ENCODE peak calls at places on chromosome 15, in nine cellular contexts. U is K562, S is GM12892, J is GM23338, Y is transverse colon, G is SK-N-SH, B is HCT116, F is Panc1, T is prostate gland. H is an unnamed sample.

GRCh38 chr15:64232400-64232799 is 69.6 kb upstream of the PPIB start:
- DNase-seq in U (peak; percentile 57), S (no peak), J (no peak), Y (no peak), G (no peak), B (no peak), F (no peak), T (no peak), H (no peak)

GRCh38 chr15:66725468-66725785 is 23.4 kb downstream of the SMAD6 start:
- DNase-seq in U (no peak), S (no peak), J (no peak), Y (no peak), G (no peak), B (no peak), F (no peak), T (no peak), H (no peak)

GRCh38 chr15:56124391-56124790 is 119.3 kb downstream of the RFX7 start:
- DNase-seq in U (no peak), S (no peak), J (no peak), Y (no peak), G (no peak), B (no peak), F (no peak), T (no peak), H (no peak)

GRCh38 chr15:100057281-100057680 is 284.5 kb downstream of the ADAMTS17 start:
- DNase-seq in U (no peak), S (no peak), J (no peak), Y (no peak), G (no peak), B (no peak), F (no peak), T (no peak), H (no peak)

GRCh38 chr15:23467110-23467600 is 20.1 kb upstream of the GOLGA6L2 start:
- DNase-seq in U (peak; percentile 29), S (no peak), J (peak; percentile 58), Y (no peak), G (peak; percentile 28), B (peak; percentile 24), F (peak; percentile 18), T (no peak), H (no peak)

GRCh38 chr15:50883903-50884302 is 24.6 kb upstream of the AP4E1 start:
- DNase-seq in U (peak; percentile 31), S (no peak), J (no peak), Y (peak; percentile 38), G (no peak), B (no peak), F (no peak), T (no peak), H (peak; percentile 89)

GRCh38 chr15:45573961-45574629 is 13.1 kb upstream of the BLOC1S6 start:
- DNase-seq in U (peak; percentile 45), S (no peak), J (peak; percentile 70), Y (peak; percentile 19), G (peak; percentile 28), B (peak; percentile 53), F (no peak), T (no peak), H (no peak)

GRCh38 chr15:38795471-38796245 is 231.0 kb upstream of the RASGRP1 start:
- DNase-seq in U (peak; percentile 2), S (no peak), J (no peak), Y (no peak), G (no peak), B (no peak), F (no peak), T (no peak), H (no peak)

GRCh38 chr15:68924866-68925599 is 5.3 kb upstream of the SPESP1 start:
- DNase-seq in U (peak; percentile 74), S (peak; percentile 37), J (peak; percentile 92), Y (peak; percentile 68), G (peak; percentile 86), B (peak; percentile 66), F (peak; percentile 30), T (peak; percentile 63), H (peak; percentile 73)

GRCh38 chr15:68935400-68935937 is 5.1 kb downstream of the SPESP1 start:
- DNase-seq in U (no peak), S (no peak), J (no peak), Y (no peak), G (no peak), B (no peak), F (no peak), T (no peak), H (no peak)

DNA sequence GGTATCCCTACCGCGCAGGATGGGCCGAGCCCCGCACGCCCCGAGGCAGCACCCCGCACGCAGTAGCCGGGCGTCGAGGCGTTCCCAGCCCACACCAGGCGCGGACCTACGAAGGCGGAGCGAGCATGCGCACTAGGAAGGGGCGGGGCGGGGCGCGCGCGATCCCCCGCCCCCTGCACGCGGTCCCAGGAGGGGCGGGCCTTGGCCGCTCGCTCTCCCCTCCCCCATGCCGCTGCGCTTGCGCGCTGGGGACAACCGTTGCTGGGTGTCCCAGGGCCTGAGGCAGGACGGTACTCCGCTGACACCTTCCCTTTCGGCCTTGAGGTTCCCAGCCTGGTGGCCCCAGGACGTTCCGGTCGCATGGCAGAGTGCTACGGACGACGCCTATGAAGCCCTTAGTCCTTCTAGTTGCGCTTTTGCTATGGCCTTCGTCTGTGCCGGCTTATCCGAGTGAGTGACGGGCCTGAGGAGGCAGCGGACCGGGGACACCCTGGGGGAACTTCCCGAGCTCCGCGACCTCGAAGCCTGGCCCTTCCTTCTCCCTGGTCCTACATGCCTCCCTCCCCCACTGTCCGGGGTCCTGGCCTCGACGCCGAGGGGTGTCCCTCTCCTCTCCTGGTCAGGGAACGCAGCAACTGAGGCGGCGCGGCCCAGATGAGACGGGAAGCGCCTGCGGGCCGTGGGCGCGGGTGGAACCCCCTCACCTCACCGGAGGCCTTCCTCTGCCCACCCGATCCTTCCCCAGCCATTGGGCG is at the start of gene SPESP1:
- DNase-seq in U (no peak), S (no peak), J (peak; percentile 11), Y (peak; percentile 56), G (peak; percentile 24), B (no peak), F (no peak), T (no peak), H (no peak)
- TF ChIP-seq POLR2AphosphoS5 in U (no peak), S (no peak), J (no peak), Y (peak; percentile 34), G (no peak), B (no peak), F (no peak), T (no peak), H (no peak)

GRCh38 chr15:47460775-47461174 is 256.5 kb upstream of the SEMA6D start:
- DNase-seq in U (no peak), S (no peak), J (no peak), Y (no peak), G (no peak), B (no peak), F (no peak), T (no peak), H (peak; percentile 74)

GRCh38 chr15:47461560-47462175 is 255.6 kb upstream of the SEMA6D start:
- DNase-seq in U (no peak), S (no peak), J (no peak), Y (no peak), G (no peak), B (no peak), F (no peak), T (no peak), H (no peak)

GRCh38 chr15:47471020-47471419 is 246.3 kb upstream of the SEMA6D start:
- DNase-seq in U (no peak), S (no peak), J (no peak), Y (no peak), G (no peak), B (no peak), F (no peak), T (no peak), H (no peak)

DNA sequence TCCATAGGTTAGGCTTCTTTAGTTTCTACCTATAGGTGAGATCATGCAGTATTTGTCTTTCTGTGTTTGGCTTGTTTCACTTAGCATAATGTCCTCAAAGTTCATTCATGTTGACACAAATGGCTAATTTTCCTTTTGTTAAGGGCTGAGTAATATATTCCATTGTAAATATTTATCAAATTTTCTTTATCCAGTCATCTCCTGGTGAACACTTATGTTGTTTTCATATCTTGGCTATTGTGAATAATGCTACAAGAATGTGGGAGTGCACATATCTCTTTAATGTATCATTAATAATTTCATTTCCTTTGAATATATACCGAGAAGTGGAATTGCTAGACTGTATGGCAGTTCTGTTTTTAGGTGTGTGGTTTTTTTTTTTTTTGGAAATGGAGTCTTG is 250.9 kb upstream of the SEMA6D start:
- DNase-seq in U (no peak), S (no peak), J (no peak), Y (no peak), G (no peak), B (no peak), F (no peak), T (no peak), H (no peak)
- TF ChIP-seq POLR2AphosphoS5 in U (no peak), S (no peak), J (no peak), Y (no peak), G (no peak), B (no peak), F (no peak), T (no peak), H (no peak)

GRCh38 chr15:40016224-40016865 is 22.6 kb downstream of the SRP14 start:
- DNase-seq in U (no peak), S (no peak), J (no peak), Y (no peak), G (no peak), B (no peak), F (no peak), T (peak; percentile 14), H (no peak)
- TF ChIP-seq POLR2AphosphoS5 in U (no peak), S (no peak), J (no peak), Y (no peak), G (no peak), B (no peak), F (no peak), T (peak; percentile 26), H (no peak)

GRCh38 chr15:88629071-88629470 is 7.9 kb downstream of the AEN start:
- DNase-seq in U (no peak), S (no peak), J (no peak), Y (no peak), G (no peak), B (no peak), F (no peak), T (no peak), H (no peak)

GRCh38 chr15:88628018-88628673 is 7.0 kb downstream of the AEN start:
- DNase-seq in U (no peak), S (no peak), J (no peak), Y (no peak), G (no peak), B (no peak), F (no peak), T (no peak), H (no peak)

GRCh38 chr15:88631464-88632028 is 7.3 kb upstream of the ISG20 start:
- DNase-seq in U (no peak), S (no peak), J (no peak), Y (peak; percentile 9), G (no peak), B (no peak), F (no peak), T (no peak), H (no peak)

GRCh38 chr15:88630798-88631463 is 7.9 kb upstream of the ISG20 start:
- DNase-seq in U (no peak), S (no peak), J (no peak), Y (peak; percentile 3), G (no peak), B (no peak), F (no peak), T (no peak), H (no peak)

DNA sequence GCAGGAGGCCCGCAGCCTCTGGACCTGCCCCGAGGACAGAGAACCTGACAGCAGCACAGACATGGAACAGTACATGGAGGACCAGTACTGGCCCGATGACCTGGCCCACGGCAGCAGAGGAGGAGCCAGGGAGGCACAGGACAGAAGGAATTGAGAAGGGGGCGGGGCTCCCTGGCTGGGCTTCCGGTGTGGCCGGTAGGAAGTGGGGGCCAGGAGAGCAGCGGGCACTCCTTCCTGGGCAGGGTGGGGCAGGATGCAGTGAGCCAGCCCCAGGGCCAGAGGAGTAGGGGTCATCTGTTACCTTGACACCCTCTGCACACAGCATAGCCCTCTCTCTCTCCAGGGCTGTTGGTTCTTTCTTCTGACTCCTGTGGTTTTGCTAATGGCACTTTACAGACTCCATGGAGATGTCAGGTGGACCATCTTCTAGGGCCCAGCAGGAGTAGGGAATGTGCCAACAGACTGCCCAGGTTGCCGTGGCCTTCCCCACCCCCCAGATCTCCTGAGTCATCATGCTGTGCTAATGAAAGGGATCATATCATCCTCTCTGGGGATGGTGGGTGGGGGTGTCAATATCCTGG is 8.6 kb upstream of the ISG20 start:
- DNase-seq in U (no peak), S (no peak), J (no peak), Y (peak; percentile 77), G (no peak), B (no peak), F (no peak), T (no peak), H (no peak)
- TF ChIP-seq POLR2AphosphoS5 in U (no peak), S (peak; percentile 25), J (no peak), Y (peak; percentile 14), G (no peak), B (no peak), F (no peak), T (no peak), H (no peak)

H was measured in HL-60.